ENCODE peak calls at places on chromosomes 7 and 10, in five cellular contexts. L is A549, I is thoracic aorta, K is tibial artery, H is heart right ventricle. T is an unnamed sample.

GRCh38 chr10:97571622-97572021 is 957 bp upstream of the ANKRD2 start:
- DNase-seq in L (no peak), I (no peak), K (no peak), H (no peak), T (peak; percentile 53)

GRCh38 chr10:109912335-109913282 is 10.7 kb downstream of the XPNPEP1 start:
- DNase-seq in L (no peak), I (no peak), K (no peak), H (no peak), T (no peak)

GRCh38 chr10:132702601-132703304 is 83.2 kb downstream of the NKX6-2 start:
- DNase-seq in L (no peak), I (no peak), K (peak; percentile 10), H (no peak), T (no peak)

GRCh38 chr7:117597755-117598154 is 117.9 kb downstream of the CFTR start:
- DNase-seq in L (no peak), I (no peak), K (no peak), H (no peak), T (no peak)

GRCh38 chr7:138992052-138992531 is 10.9 kb upstream of the KIAA1549 start:
- DNase-seq in L (no peak), I (no peak), K (no peak), H (no peak), T (no peak)

GRCh38 chr7:135726389-135726788 is 1.6 kb downstream of the SLC13A4 start:
- DNase-seq in L (no peak), I (no peak), K (no peak), H (no peak), T (no peak)

GRCh38 chr10:26550774-26551526 is 112.8 kb downstream of the APBB1IP start:
- DNase-seq in L (no peak), I (no peak), K (no peak), H (no peak), T (no peak)

GRCh38 chr7:142711722-142712616 is 37.3 kb upstream of the PRSS1 start:
- DNase-seq in L (peak; percentile 15), I (no peak), K (no peak), H (no peak), T (no peak)

GRCh38 chr7:37193087-37193774 is 255.4 kb downstream of the ELMO1 start:
- DNase-seq in L (no peak), I (no peak), K (no peak), H (peak; percentile 54), T (peak; percentile 25)

GRCh38 chr10:15346440-15347141 is 24.5 kb downstream of the FAM171A1 start:
- DNase-seq in L (no peak), I (no peak), K (no peak), H (peak; percentile 22), T (no peak)

GRCh38 chr10:15345450-15345849 is 25.6 kb downstream of the FAM171A1 start:
- DNase-seq in L (no peak), I (no peak), K (no peak), H (no peak), T (no peak)

GRCh38 chr10:15344876-15345285 is 26.2 kb downstream of the FAM171A1 start:
- DNase-seq in L (no peak), I (no peak), K (no peak), H (peak; percentile 19), T (no peak)

GRCh38 chr10:15342970-15343369 is 28.1 kb downstream of the FAM171A1 start:
- DNase-seq in L (no peak), I (no peak), K (no peak), H (no peak), T (no peak)

DNA sequence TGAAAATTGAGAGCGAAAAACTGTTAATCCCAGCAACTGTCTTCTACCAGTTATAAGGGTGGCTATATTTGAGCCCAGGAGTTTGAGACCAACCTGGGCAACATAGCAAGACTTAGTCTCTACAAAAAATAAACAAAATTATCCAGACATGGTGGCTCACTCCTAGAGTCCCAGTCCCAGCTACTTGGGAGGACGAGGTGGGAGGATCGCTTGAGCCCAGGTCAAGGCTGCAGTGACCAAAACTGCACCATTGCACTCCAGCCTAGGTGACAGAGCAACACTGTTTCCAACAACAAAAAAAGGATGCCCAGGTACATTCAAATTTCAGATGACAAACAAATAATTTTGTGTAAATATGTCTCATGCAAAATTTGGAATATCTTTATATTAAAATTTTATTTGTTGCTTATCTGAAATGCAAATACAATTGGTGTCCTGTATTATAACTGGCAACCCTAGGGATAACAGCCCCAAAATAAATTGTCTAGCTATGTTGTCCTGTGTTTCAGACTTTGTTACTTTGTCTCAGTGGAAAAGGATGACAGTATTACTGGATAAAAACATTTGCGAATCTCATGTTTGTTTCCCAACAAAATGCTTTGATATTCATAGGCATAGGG is 26.7 kb downstream of the FAM171A1 start:
- DNase-seq in L (no peak), I (no peak), K (no peak), H (no peak), T (no peak)
- H3K27ac ChIP-seq in L (no peak overlapping the region), I (no peak overlapping the region), K (no peak overlapping the region), H (peak overlapping the region; percentile 33), T (peak overlapping the region; percentile 93)

GRCh38 chr10:131646551-131647525 is 254.0 kb upstream of the PPP2R2D start:
- DNase-seq in L (no peak), I (no peak), K (no peak), H (no peak), T (no peak)
- H3K27ac ChIP-seq in L (no peak overlapping the region), I (no peak overlapping the region), K (no peak overlapping the region), H (no peak overlapping the region), T (no peak overlapping the region)

GRCh38 chr10:12709516-12709915 is 292.0 kb downstream of the CCDC3 start:
- DNase-seq in L (peak; percentile 40), I (no peak), K (no peak), H (no peak), T (no peak)

GRCh38 chr10:12705943-12706342 is 295.6 kb downstream of the CCDC3 start:
- DNase-seq in L (no peak), I (no peak), K (no peak), H (no peak), T (no peak)

GRCh38 chr10:12708921-12709320 is 292.6 kb downstream of the CCDC3 start:
- DNase-seq in L (no peak), I (no peak), K (no peak), H (no peak), T (no peak)

GRCh38 chr10:12710157-12710556 is 291.4 kb downstream of the CCDC3 start:
- DNase-seq in L (no peak), I (no peak), K (no peak), H (no peak), T (no peak)

DNA sequence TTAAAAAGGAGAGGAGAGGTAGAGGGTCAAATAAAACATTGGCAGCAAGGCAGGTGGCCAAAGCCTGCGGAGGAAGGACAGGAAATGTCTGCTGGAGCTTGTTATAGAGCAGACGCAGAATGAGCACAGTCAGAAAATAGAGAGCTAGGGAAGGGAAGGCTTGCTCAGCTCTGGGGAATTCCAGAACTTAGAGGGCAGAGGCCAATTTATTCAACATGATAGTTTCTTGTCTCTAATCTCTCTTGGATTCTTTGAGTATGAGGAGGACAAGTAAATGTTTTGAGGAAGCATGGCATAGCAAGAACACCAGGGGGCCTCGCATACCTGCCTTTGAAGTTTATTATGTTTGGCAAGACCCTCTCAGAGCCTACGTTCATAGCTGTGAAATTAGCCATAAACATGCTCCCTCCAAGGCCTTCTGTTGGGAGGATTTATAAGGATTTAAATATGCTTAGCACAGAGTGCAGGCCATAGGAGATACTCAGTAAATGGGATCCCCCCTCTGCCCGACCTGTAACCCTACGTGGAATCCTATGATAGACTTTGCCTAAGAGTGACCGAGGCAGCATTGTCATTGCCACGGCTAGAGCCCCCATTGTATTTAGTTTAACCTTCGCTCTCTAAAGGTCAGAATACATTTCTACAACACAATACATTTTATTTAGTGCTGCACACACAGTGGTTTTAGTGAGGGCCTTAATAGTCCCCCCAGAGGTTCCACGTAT is 293.9 kb downstream of the CCDC3 start:
- DNase-seq in L (peak; percentile 45), I (no peak), K (peak; percentile 41), H (peak; percentile 58), T (no peak)
- H3K27ac ChIP-seq in L (peak overlapping the region; percentile 94), I (peak overlapping the region; percentile 78), K (peak overlapping the region; percentile 80), H (peak overlapping the region; percentile 67), T (peak overlapping the region; percentile 53)

GRCh38 chr7:48094861-48095293 is 5.8 kb downstream of the UPP1 start:
- DNase-seq in L (no peak), I (no peak), K (no peak), H (no peak), T (no peak)
- H3K27ac ChIP-seq in L (no peak overlapping the region), I (peak overlapping the region; percentile 43), K (peak overlapping the region; percentile 52), H (no peak overlapping the region), T (no peak overlapping the region)